ENCODE peak calls at places on chromosomes 11 and 22, in four cellular contexts. N, F, K and I are unnamed samples.

GRCh38 chr11:62601114-62601363 is 626 bp downstream of the MTA2 start:
- DNase-seq in F (no peak), N (no peak), K (no peak), I (no peak)

GRCh38 chr11:2690596-2691354 is 9.0 kb downstream of the KCNQ1OT1 start:
- DNase-seq in N (peak; percentile 13), F (peak; percentile 2), K (no peak), I (no peak)

GRCh38 chr11:71343828-71344400 is 91.5 kb upstream of the SHANK2 start:
- DNase-seq in K (no peak), F (no peak), N (no peak), I (no peak)

GRCh38 chr11:34394771-34395300 is 37.0 kb upstream of the ABTB2 start:
- DNase-seq in N (no peak), F (no peak), K (no peak), I (no peak)

GRCh38 chr11:88330826-88331428 is 6.6 kb downstream of the CTSC start:
- DNase-seq in N (no peak), F (no peak), K (no peak), I (no peak)

GRCh38 chr11:101582242-101583052 is 1.4 kb downstream of the TRPC6 start:
- DNase-seq in N (peak; percentile 17), F (no peak), K (no peak), I (no peak)

GRCh38 chr22:36910461-36910860 is 3.0 kb upstream of the CSF2RB start:
- DNase-seq in K (no peak), F (no peak), N (no peak), I (no peak)

GRCh38 chr11:65579291-65579690 is 3.4 kb downstream of the EHBP1L1 start:
- DNase-seq in K (no peak), N (no peak), F (peak; percentile 64), I (no peak)

GRCh38 chr11:33633251-33634003 is 67.2 kb downstream of the C11orf91 start:
- DNase-seq in N (no peak), F (no peak), K (no peak), I (no peak)

GRCh38 chr11:116693206-116694016 is 79.4 kb downstream of the BUD13 start:
- DNase-seq in N (no peak), F (no peak), K (peak; percentile 71), I (no peak)

GRCh38 chr11:107496011-107496410 is 38.4 kb upstream of the CWF19L2 start:
- DNase-seq in N (no peak), K (no peak), F (no peak), I (peak; percentile 17)

GRCh38 chr11:62071408-62071807 is 52.4 kb upstream of the INCENP start:
- DNase-seq in N (no peak), F (no peak), K (no peak), I (no peak)

GRCh38 chr11:124724854-124725718 is 14.7 kb upstream of the NRGN start:
- DNase-seq in N (no peak), F (no peak), K (peak; percentile 54), I (no peak)

DNA sequence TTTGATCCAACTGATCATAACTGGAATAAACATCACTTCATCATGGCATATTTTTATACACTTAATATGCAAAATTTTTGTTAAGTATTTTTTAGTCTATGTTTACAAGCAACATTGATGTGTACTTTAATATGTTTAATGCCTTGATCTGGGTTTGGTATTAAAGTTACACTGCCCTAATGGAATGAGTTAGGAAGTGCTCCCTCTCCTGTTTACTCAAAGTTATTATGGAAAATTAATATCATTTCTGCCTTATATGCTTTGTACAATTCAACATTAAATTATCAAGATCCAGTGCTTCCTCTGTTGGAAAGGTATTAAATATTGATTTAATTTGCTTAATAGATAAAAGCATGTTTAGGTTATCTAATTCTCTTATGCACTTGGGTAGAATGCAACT is 927.3 kb upstream of the RAG2 start:
- DNase-seq in N (no peak), K (no peak), F (no peak), I (no peak)
- TF ChIP-seq CTCF in N (no peak), K (no peak), F (no peak), I (peak; percentile 31)

GRCh38 chr11:60766547-60766946 is 9.9 kb downstream of the MS4A15 start:
- DNase-seq in K (no peak), N (no peak), F (no peak), I (no peak)

GRCh38 chr11:60768202-60768601 is 11.5 kb downstream of the MS4A15 start:
- DNase-seq in F (no peak), N (no peak), K (no peak), I (no peak)

GRCh38 chr11:60765355-60765754 is 8.7 kb downstream of the MS4A15 start:
- DNase-seq in N (no peak), F (no peak), K (no peak), I (no peak)

GRCh38 chr11:60769273-60769672 is 12.6 kb downstream of the MS4A15 start:
- DNase-seq in F (no peak), K (no peak), N (no peak), I (no peak)

GRCh38 chr11:60767388-60767811 is 10.7 kb downstream of the MS4A15 start:
- DNase-seq in N (no peak), F (no peak), K (no peak), I (no peak)
- TF ChIP-seq CTCF in N (no peak), F (no peak), K (no peak), I (peak; percentile 52)

GRCh38 chr11:67731583-67731982 is 57.2 kb upstream of the ALDH3B2 start:
- DNase-seq in N (no peak), F (no peak), K (no peak), I (no peak)

GRCh38 chr11:67732045-67732787 is 57.8 kb upstream of the ALDH3B2 start:
- DNase-seq in K (no peak), F (no peak), N (no peak), I (no peak)
- TF ChIP-seq CTCF in K (no peak), F (no peak), N (no peak), I (peak; percentile 24)

GRCh38 chr22:44067901-44068300 is 43.8 kb downstream of the PARVB start:
- DNase-seq in K (no peak), N (no peak), F (no peak), I (no peak)

GRCh38 chr22:44070029-44070428 is 45.9 kb downstream of the PARVB start:
- DNase-seq in K (no peak), N (no peak), F (no peak), I (no peak)

GRCh38 chr22:44068422-44069191 is 44.5 kb downstream of the PARVB start:
- DNase-seq in K (peak; percentile 15), N (no peak), F (no peak), I (no peak)

GRCh38 chr22:44063462-44064371 is 39.6 kb downstream of the PARVB start:
- DNase-seq in N (no peak), K (no peak), F (peak; percentile 85), I (no peak)

DNA sequence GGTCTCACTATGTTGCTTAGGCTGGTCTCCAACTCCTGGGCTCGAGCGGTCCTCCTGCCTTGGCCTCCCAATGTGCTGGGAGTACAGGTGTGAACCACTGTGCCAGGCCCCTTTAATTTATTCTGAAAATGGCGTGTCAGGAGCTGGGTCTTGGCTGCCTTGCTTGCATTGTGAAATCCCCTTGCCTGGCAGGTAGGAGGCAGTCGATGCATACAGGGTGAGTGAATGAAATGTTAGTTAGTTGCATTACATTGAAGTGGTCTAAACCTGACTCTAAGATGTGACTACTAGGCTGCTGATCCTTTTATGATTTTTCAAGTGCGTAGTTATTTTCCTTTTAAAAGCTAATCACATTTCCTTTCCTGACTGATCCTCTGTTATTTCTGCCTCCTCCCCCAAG is 42.9 kb downstream of the PARVB start:
- DNase-seq in N (no peak), K (no peak), F (no peak), I (no peak)
- TF ChIP-seq CTCF in N (no peak), K (no peak), F (no peak), I (no peak)

DNA sequence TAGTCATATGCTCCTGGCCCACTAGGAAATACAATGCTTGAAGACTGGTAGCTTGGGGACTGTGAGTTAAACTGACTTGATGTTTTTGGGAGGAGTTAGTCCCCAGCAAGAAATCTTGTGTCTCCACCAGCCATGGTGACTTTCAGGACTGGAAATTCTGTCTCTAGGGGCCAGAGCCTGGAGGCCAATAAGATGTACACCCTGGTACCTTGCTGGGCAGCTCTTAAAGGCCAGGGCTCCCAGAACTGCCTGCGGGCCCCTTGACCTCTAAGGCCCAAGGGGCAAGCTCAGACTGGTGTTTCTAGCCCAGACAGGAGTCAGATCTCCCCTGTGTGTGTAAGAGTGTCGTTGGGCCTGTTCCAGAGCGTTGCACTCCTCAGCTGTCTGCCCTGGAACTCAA is 128.7 kb upstream of the C11orf58 start:
- DNase-seq in K (no peak), F (no peak), N (no peak), I (no peak)
- TF ChIP-seq CTCF in K (no peak), F (no peak), N (no peak), I (no peak)

GRCh38 chr22:30424471-30425326 is 869 bp upstream of the MTFP1 start:
- DNase-seq in K (peak; percentile 14), N (no peak), F (no peak), I (no peak)
- TF ChIP-seq CTCF in K (no peak), N (no peak), F (no peak), I (peak; percentile 32)

DNA sequence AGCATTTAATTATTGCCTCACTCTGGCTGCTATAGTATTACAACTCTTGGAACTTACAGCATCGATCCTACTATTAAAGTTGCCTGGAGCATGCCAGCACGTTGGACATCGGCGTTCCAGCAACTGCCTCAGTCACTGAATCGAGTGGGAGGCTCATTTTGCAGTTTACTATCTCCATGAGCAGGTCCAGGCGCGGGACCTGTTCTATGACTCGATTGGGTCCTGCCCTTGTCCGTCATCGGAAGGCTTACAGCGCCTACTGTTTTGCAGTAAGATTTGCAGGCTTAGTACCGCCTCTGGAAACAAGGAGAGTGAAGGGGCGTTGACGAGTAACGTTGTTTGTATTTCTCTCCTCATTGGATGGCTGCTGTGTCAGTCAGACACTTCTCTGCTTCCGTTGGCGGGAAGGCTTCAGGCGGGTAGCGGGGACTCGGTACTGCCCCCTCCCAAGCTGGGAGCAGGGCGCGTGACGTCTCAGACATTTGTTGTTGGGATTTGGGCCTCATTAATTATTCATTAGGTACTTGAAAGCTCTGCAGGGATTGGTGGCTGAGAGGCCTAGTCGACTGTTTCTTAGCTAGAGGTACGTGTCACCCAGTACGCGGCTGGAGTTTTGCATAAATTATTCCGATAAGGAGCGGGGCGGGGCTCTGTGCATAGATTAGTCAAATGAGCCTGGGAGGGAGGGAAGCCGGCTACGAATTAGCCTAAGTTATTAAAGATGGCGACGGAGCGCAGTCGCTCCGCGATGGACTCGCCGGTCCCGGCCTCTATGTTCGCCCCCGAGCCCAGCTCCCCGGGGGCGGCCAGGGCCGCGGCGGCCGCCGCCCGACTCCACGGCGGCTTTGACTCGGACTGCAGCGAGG is at the start of gene GTPBP1:
- DNase-seq in N (peak; percentile 100), K (peak; percentile 100), F (peak; percentile 100), I (peak; percentile 100)
- TF ChIP-seq CTCF in N (no peak), K (peak; percentile 12), F (no peak), I (peak; percentile 16)

GRCh38 chr22:50342651-50343540 is at the start of gene PPP6R2:
- DNase-seq in F (peak; percentile 70), K (peak; percentile 91), N (peak; percentile 73), I (no peak)
- TF ChIP-seq CTCF in F (peak; percentile 32), K (no peak), N (peak; percentile 3), I (no peak)

GRCh38 chr22:19114984-19115552 is 7.1 kb downstream of the DGCR2 start:
- DNase-seq in K (no peak), N (no peak), F (peak; percentile 16), I (no peak)
- TF ChIP-seq CTCF in K (no peak), N (no peak), F (no peak), I (no peak)